ENCODE peak calls at places on chromosomes 6 and 20, in six cellular contexts. One of them, this sample, is unnamed. For H3K4me1 and H3K27me3, the result is how much of the 10 kb centered on the place peaks cover.

GRCh38 chr20:44129996-44130718 is 56.8 kb downstream of the JPH2 start:
- DNase-seq in sigmoid colon: peak
- DNase-seq in stomach: no peak
- DNase-seq in SK-N-SH: no peak
- DNase-seq in ovary: no peak
- DNase-seq in HepG2: no peak
- DNase-seq in this sample: no peak

GRCh38 chr6:33438978-33439594 is 15.3 kb upstream of the ZBTB9 start:
- DNase-seq in sigmoid colon: peak
- DNase-seq in stomach: no peak
- DNase-seq in SK-N-SH: peak
- DNase-seq in ovary: no peak
- DNase-seq in HepG2: no peak
- DNase-seq in this sample: no peak

GRCh38 chr6:119280586-119281163 is 68.9 kb downstream of the MAN1A1 start:
- DNase-seq in sigmoid colon: no peak
- DNase-seq in stomach: no peak
- DNase-seq in SK-N-SH: no peak
- DNase-seq in ovary: no peak
- DNase-seq in HepG2: no peak
- DNase-seq in this sample: no peak

GRCh38 chr6:40556023-40556422 is 31.1 kb downstream of the LRFN2 start:
- DNase-seq in sigmoid colon: no peak
- DNase-seq in stomach: no peak
- DNase-seq in SK-N-SH: no peak
- DNase-seq in ovary: no peak
- DNase-seq in HepG2: no peak
- DNase-seq in this sample: no peak

GRCh38 chr20:52124821-52125220 is 66.8 kb downstream of the ZFP64 start:
- DNase-seq in sigmoid colon: no peak
- DNase-seq in stomach: no peak
- DNase-seq in SK-N-SH: no peak
- DNase-seq in ovary: no peak
- DNase-seq in HepG2: no peak
- DNase-seq in this sample: no peak

GRCh38 chr6:64685401-64685800 is 1021.6 kb downstream of the EYS start:
- DNase-seq in sigmoid colon: no peak
- DNase-seq in stomach: no peak
- DNase-seq in SK-N-SH: no peak
- DNase-seq in ovary: no peak
- DNase-seq in HepG2: no peak
- DNase-seq in this sample: no peak

GRCh38 chr6:161496941-161497340 is 223.1 kb upstream of the AGPAT4 start:
- DNase-seq in sigmoid colon: no peak
- DNase-seq in stomach: no peak
- DNase-seq in SK-N-SH: no peak
- DNase-seq in ovary: no peak
- DNase-seq in HepG2: no peak
- DNase-seq in this sample: no peak

GRCh38 chr20:19975901-19976300 is 41.3 kb upstream of the NAA20 start:
- DNase-seq in sigmoid colon: no peak
- DNase-seq in stomach: peak
- DNase-seq in SK-N-SH: no peak
- DNase-seq in ovary: no peak
- DNase-seq in HepG2: no peak
- DNase-seq in this sample: no peak

GRCh38 chr6:87115402-87116135 is 20.7 kb upstream of the CGA start:
- DNase-seq in sigmoid colon: no peak
- DNase-seq in stomach: no peak
- DNase-seq in SK-N-SH: peak
- DNase-seq in ovary: no peak
- DNase-seq in HepG2: no peak
- DNase-seq in this sample: no peak

GRCh38 chr20:63461364-63461763 is 11.1 kb downstream of the KCNQ2 start:
- DNase-seq in sigmoid colon: no peak
- DNase-seq in stomach: no peak
- DNase-seq in SK-N-SH: no peak
- DNase-seq in ovary: no peak
- DNase-seq in HepG2: no peak
- DNase-seq in this sample: no peak

GRCh38 chr6:125480571-125480970 is 178.8 kb upstream of the HDDC2 start:
- DNase-seq in sigmoid colon: no peak
- DNase-seq in stomach: no peak
- DNase-seq in SK-N-SH: no peak
- DNase-seq in ovary: no peak
- DNase-seq in HepG2: no peak
- DNase-seq in this sample: no peak

GRCh38 chr20:676315-676937 is 824 bp upstream of the SCRT2 start:
- DNase-seq in sigmoid colon: no peak
- DNase-seq in stomach: no peak
- DNase-seq in SK-N-SH: peak
- DNase-seq in ovary: no peak
- DNase-seq in HepG2: no peak
- DNase-seq in this sample: no peak

GRCh38 chr20:39785252-39785917 is 823.2 kb downstream of the DHX35 start:
- DNase-seq in sigmoid colon: no peak
- DNase-seq in stomach: no peak
- DNase-seq in SK-N-SH: no peak
- DNase-seq in ovary: no peak
- DNase-seq in HepG2: no peak
- DNase-seq in this sample: no peak

GRCh38 chr6:6469074-6469473 is 119.4 kb upstream of the LY86 start:
- DNase-seq in sigmoid colon: no peak
- DNase-seq in stomach: no peak
- DNase-seq in SK-N-SH: no peak
- DNase-seq in ovary: no peak
- DNase-seq in HepG2: no peak
- DNase-seq in this sample: no peak

GRCh38 chr6:141354191-141354950 is 778.4 kb upstream of the GJE1 start:
- DNase-seq in sigmoid colon: no peak
- DNase-seq in stomach: no peak
- DNase-seq in SK-N-SH: no peak
- DNase-seq in ovary: no peak
- DNase-seq in HepG2: no peak
- DNase-seq in this sample: no peak

GRCh38 chr20:25160457-25160856 is 35.1 kb upstream of the ENTPD6 start:
- DNase-seq in sigmoid colon: no peak
- DNase-seq in stomach: no peak
- DNase-seq in SK-N-SH: no peak
- DNase-seq in ovary: no peak
- DNase-seq in HepG2: no peak
- DNase-seq in this sample: no peak

GRCh38 chr20:38008233-38008944 is 24.9 kb downstream of the TTI1 start:
- DNase-seq in sigmoid colon: no peak
- DNase-seq in stomach: no peak
- DNase-seq in SK-N-SH: no peak
- DNase-seq in ovary: no peak
- DNase-seq in HepG2: no peak
- DNase-seq in this sample: no peak

GRCh38 chr6:132132911-132133639 is 181.9 kb upstream of the CCN2 start:
- DNase-seq in sigmoid colon: no peak
- DNase-seq in stomach: no peak
- DNase-seq in SK-N-SH: no peak
- DNase-seq in ovary: no peak
- DNase-seq in HepG2: no peak
- DNase-seq in this sample: no peak

GRCh38 chr6:132132420-132132819 is 181.2 kb upstream of the CCN2 start:
- DNase-seq in sigmoid colon: no peak
- DNase-seq in stomach: no peak
- DNase-seq in SK-N-SH: no peak
- DNase-seq in ovary: no peak
- DNase-seq in HepG2: no peak
- DNase-seq in this sample: no peak

GRCh38 chr6:132136976-132137375 is 185.8 kb upstream of the CCN2 start:
- DNase-seq in sigmoid colon: no peak
- DNase-seq in stomach: no peak
- DNase-seq in SK-N-SH: no peak
- DNase-seq in ovary: no peak
- DNase-seq in HepG2: no peak
- DNase-seq in this sample: no peak

GRCh38 chr6:132133734-132134490 is 182.7 kb upstream of the CCN2 start:
- DNase-seq in sigmoid colon: peak
- DNase-seq in stomach: no peak
- DNase-seq in SK-N-SH: no peak
- DNase-seq in ovary: no peak
- DNase-seq in HepG2: no peak
- DNase-seq in this sample: no peak

DNA sequence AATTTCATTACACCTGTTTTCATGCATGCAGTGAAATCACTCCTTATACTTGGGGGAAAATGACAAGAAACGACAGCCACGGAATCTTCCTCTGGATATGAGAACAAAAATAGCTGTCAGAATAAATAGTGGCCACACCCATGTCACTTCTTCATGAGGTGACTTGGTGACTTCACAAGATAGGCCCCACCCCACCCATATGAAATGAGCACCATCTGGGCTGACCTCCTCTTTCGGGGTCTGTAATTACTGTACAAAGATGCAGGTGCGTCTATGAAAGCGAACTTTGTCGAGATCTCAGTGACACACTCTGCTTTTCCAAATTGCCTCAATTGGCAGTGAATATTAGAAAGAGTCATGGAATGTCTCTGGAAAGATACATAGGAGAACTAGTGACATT is 184.2 kb upstream of the CCN2 start:
- DNase-seq in sigmoid colon: no peak
- DNase-seq in stomach: no peak
- DNase-seq in SK-N-SH: no peak
- DNase-seq in ovary: no peak
- DNase-seq in HepG2: no peak
- DNase-seq in this sample: no peak
- H3K4me1 ChIP-seq in sigmoid colon: under half
- H3K4me1 ChIP-seq in stomach: under half
- H3K4me1 ChIP-seq in SK-N-SH: under half
- H3K4me1 ChIP-seq in ovary: under half
- H3K4me1 ChIP-seq in HepG2: under half
- H3K4me1 ChIP-seq in this sample: under half

DNA sequence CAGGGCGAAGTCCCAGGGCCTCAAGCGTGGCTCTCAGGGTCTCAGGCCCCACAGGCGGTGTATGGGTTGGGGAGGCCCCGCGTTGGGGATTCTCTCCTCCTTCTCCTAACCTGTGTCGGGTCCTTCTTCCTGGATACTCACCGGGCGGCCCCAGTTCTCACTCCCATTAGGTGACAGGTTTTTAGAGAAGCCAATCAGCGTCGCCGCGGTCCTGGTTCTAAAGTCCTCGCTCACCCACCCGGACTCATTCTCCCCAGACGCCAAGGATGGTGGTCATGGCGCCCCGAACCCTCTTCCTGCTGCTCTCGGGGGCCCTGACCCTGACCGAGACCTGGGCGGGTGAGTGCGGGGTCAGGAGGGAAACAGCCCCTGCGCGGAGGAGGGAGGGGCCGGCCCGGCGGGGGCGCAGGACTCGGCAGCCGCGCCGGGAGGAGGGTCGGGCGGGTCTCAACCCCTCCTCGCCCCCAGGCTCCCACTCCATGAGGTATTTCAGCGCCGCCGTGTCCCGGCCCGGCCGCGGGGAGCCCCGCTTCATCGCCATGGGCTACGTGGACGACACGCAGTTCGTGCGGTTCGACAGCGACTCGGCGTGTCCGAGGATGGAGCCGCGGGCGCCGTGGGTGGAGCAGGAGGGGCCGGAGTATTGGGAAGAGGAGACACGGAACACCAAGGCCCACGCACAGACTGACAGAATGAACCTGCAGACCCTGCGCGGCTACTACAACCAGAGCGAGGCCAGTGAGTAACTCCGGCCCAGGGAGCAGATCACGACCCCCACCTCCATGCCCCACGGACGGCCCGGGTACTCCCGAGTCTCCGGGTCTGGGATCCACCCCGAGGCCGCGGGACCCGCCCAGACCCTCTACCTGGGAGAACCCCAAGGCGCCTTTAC is at the start of gene HLA-G:
- DNase-seq in sigmoid colon: no peak
- DNase-seq in stomach: no peak
- DNase-seq in SK-N-SH: no peak
- DNase-seq in ovary: no peak
- DNase-seq in HepG2: no peak
- DNase-seq in this sample: no peak
- H3K27me3 ChIP-seq in sigmoid colon: half or more
- H3K27me3 ChIP-seq in stomach: under half
- H3K27me3 ChIP-seq in SK-N-SH: under half
- H3K27me3 ChIP-seq in ovary: under half
- H3K27me3 ChIP-seq in HepG2: under half
- H3K27me3 ChIP-seq in this sample: under half

DNA sequence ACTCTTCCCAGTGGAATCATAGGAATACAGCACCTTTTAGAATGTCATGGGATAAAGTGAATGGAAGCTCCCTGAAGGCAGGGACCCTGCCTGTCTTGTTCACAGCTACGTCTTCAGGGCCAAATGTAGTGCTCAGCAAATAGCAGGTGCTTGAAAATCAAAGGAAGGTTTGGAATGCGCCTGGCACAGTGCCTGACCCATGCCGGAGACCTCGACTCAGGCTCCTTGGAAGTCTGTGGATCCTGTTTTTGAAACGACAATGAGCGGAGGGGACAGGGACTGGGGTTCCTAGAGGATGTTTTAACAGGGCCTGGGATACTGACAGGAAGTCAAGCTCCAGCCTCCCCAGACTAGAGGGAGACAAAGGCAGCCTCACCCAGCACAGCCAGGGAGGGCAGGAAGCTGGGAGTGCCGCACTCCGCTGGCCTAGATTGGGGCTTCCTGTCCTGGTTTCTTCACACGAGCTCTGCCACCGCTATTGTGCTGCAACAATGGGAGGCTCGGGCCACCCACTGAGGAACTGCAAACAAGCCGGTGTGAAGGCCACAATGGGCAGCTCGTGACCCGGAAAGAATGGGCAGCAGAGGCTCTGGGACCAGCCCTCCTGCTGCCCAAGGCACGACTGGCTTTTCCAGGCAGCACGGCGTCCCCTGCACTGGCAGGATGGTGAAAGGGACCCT is 76.7 kb downstream of the PREX1 start:
- DNase-seq in sigmoid colon: no peak
- DNase-seq in stomach: peak
- DNase-seq in SK-N-SH: peak
- DNase-seq in ovary: no peak
- DNase-seq in HepG2: no peak
- DNase-seq in this sample: no peak
- TF ChIP-seq EP300 in sigmoid colon: no peak
- TF ChIP-seq EP300 in stomach: no peak
- TF ChIP-seq EP300 in SK-N-SH: no peak
- TF ChIP-seq EP300 in ovary: no peak
- TF ChIP-seq EP300 in HepG2: no peak
- TF ChIP-seq EP300 in this sample: no peak

GRCh38 chr6:42254505-42254904 is 36.8 kb upstream of the MRPS10 start:
- DNase-seq in sigmoid colon: no peak
- DNase-seq in stomach: no peak
- DNase-seq in SK-N-SH: no peak
- DNase-seq in ovary: no peak
- DNase-seq in HepG2: no peak
- DNase-seq in this sample: no peak

GRCh38 chr6:42250509-42250908 is 32.8 kb upstream of the MRPS10 start:
- DNase-seq in sigmoid colon: no peak
- DNase-seq in stomach: no peak
- DNase-seq in SK-N-SH: no peak
- DNase-seq in ovary: no peak
- DNase-seq in HepG2: no peak
- DNase-seq in this sample: no peak

GRCh38 chr6:42251500-42251899 is 33.8 kb upstream of the MRPS10 start:
- DNase-seq in sigmoid colon: no peak
- DNase-seq in stomach: no peak
- DNase-seq in SK-N-SH: no peak
- DNase-seq in ovary: no peak
- DNase-seq in HepG2: no peak
- DNase-seq in this sample: no peak

GRCh38 chr6:42249279-42249678 is 31.6 kb upstream of the MRPS10 start:
- DNase-seq in sigmoid colon: no peak
- DNase-seq in stomach: no peak
- DNase-seq in SK-N-SH: no peak
- DNase-seq in ovary: no peak
- DNase-seq in HepG2: no peak
- DNase-seq in this sample: no peak

GRCh38 chr6:42251911-42252637 is 34.4 kb upstream of the MRPS10 start:
- DNase-seq in sigmoid colon: peak
- DNase-seq in stomach: peak
- DNase-seq in SK-N-SH: peak
- DNase-seq in ovary: peak
- DNase-seq in HepG2: peak
- DNase-seq in this sample: no peak
- H3K4me1 ChIP-seq in sigmoid colon: under half
- H3K4me1 ChIP-seq in stomach: under half
- H3K4me1 ChIP-seq in SK-N-SH: under half
- H3K4me1 ChIP-seq in ovary: under half
- H3K4me1 ChIP-seq in HepG2: under half
- H3K4me1 ChIP-seq in this sample: under half

This sample was measured in tibial nerve.